ENCODE peak calls at places on chromosome 1, in seven cellular contexts. T is GM23338; R is CD4-positive, CD25-positive, alpha-beta regulatory T cell; G is cardiac fibroblast; F is fibroblast of mammary gland; S is upper lobe of right lung; Y is astrocyte. K is an unnamed sample.

GRCh38 chr1:109649380-109649987 is 6.4 kb upstream of the GSTM4 start:
- DNase-seq in T (no peak), R (no peak), Y (peak), S (no peak), F (peak), G (peak), K (no peak)

GRCh38 chr1:209643295-209644020 is 8.8 kb downstream of the LAMB3 start:
- DNase-seq in T (no peak), Y (no peak), R (no peak), S (no peak), F (peak), G (peak), K (no peak)

GRCh38 chr1:224489585-224490365 is 55.2 kb upstream of the WDR26 start:
- DNase-seq in G (no peak), S (no peak), R (no peak), Y (no peak), T (no peak), F (no peak), K (no peak)

GRCh38 chr1:160217466-160218165 is 12.4 kb downstream of the PEA15 start:
- DNase-seq in G (peak), F (peak), Y (no peak), S (no peak), R (no peak), T (no peak), K (no peak)

GRCh38 chr1:246608616-246609376 is 42.5 kb downstream of the CNST start:
- DNase-seq in R (no peak), T (peak), Y (peak), F (peak), G (peak), S (peak), K (no peak)

GRCh38 chr1:29960906-29961675 is 724.8 kb downstream of the PTPRU start:
- DNase-seq in R (no peak), T (peak), F (no peak), G (no peak), S (no peak), Y (no peak), K (no peak)

GRCh38 chr1:6884652-6885153 is 99.4 kb downstream of the CAMTA1 start:
- DNase-seq in G (no peak), Y (no peak), T (no peak), R (no peak), F (no peak), S (no peak), K (no peak)

GRCh38 chr1:99503276-99503747 is 142.6 kb upstream of the PALMD start:
- DNase-seq in Y (peak), S (no peak), G (peak), F (peak), R (no peak), T (no peak), K (no peak)

GRCh38 chr1:67552336-67552759 is 122.1 kb upstream of the SERBP1 start:
- DNase-seq in G (no peak), Y (no peak), S (no peak), R (no peak), T (peak), F (no peak), K (no peak)

GRCh38 chr1:220879509-220880366 is 495 bp downstream of the HLX start:
- DNase-seq in R (no peak), T (peak), G (peak), S (peak), F (peak), Y (peak), K (peak)

GRCh38 chr1:151710187-151710586 is 6.4 kb downstream of the CELF3 start:
- DNase-seq in S (no peak), T (peak), R (peak), G (peak), Y (peak), F (peak), K (no peak)

GRCh38 chr1:18871401-18872070 is 12.1 kb upstream of the TAS1R2 start:
- DNase-seq in F (no peak), S (no peak), G (no peak), Y (no peak), R (no peak), T (no peak), K (no peak)

GRCh38 chr1:55428944-55429931 is 214.1 kb upstream of the USP24 start:
- DNase-seq in R (no peak), T (peak), S (peak), G (peak), F (peak), Y (peak), K (no peak)

GRCh38 chr1:9589144-9589718 is 520 bp downstream of the TMEM201 start:
- DNase-seq in F (peak), G (peak), T (no peak), R (peak), Y (peak), S (peak), K (peak)
- H3K4me3 ChIP-seq in F (peak), G (peak), T (peak), R (peak), Y (peak), S (peak), K (peak)

GRCh38 chr1:159008744-159009188 is 941 bp upstream of the IFI16 start:
- DNase-seq in G (peak), T (no peak), S (no peak), R (peak), F (peak), Y (no peak), K (peak)
- H3K4me3 ChIP-seq in G (no peak), T (no peak), S (no peak), R (peak), F (no peak), Y (no peak), K (peak)

DNA sequence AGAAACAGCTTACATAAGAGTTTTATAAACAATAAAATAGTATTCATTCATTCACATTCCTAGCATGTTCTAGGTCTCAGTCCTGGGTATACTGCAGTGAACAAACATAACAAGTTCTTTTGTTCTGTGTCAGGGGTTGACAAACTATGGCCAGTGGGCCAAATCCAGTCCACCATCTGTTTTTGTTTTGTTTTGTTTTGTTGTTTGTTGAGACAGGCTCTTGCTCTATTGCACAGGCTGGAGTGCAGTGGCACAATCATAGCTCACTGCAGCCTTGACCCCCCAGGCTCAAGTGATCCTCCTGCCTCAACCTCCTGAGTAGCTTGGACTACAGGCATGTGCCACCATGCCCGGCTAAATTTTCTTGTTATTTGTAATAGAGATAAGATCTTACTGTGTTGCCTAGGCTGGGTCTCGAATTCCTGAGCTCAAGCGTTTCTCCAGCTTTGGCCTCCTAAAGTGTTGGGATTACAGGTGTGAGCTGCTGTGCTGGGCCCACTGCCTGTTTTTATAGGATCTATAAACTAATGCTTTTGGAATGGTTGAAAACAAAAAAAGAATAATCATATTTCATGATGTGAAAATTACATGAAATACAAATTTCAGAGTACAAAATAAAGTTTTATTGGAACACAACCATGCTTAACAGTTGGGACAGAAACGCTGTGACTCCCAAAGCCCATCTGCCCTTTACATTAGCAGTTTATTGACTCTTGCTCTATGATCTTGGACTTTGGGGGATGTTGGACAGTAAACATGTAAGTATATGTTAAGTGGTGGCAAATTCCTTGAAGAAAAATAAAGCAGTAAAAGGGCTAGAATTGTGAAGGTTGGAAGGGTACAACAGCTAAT is 17.9 kb downstream of the CAPZA1 start:
- DNase-seq in Y (peak), F (peak), T (no peak), R (no peak), G (peak), S (no peak), K (no peak)
- H3K4me3 ChIP-seq in Y (no peak), F (no peak), T (no peak), R (peak), G (no peak), S (no peak), K (no peak)

DNA sequence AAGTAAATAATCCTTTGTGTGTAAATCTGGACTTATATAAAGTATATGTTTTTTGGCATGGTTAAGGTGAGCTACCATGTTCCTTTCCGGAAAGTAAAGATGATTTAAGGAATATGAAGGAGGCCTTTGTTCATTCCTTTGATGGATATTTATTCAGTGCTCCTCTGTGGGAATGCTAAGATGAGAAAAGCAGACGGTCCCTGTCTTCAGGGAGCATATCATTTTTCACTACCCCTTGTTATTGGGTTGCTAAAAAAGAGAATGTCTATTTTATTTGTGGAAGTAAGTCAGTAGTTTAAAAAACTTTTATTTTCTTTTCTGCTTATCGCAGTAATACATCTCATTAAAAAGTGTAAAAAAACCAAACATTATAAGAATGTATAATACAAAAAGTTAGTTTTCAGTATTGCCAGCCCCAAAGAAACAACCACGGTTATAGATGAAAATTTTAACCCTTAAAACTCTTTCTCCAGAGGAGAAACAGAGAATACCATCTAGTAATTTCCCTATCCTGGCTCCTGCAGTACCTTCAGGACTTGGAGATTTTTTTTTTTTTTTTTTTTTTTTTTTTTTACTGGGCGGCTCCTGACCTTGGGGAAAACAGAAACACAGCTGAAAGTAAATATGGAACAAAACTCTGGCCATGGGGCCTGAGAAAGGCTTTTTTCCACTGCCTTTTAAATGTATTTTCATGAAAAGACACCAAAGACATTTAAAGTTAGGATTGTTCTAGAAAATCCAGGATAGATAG is 35.3 kb upstream of the CNN3 start:
- DNase-seq in F (no peak), R (peak), Y (no peak), S (no peak), G (peak), T (no peak), K (no peak)
- H3K4me3 ChIP-seq in F (peak), R (peak), Y (peak), S (peak), G (peak), T (no peak), K (peak)

GRCh38 chr1:94820918-94821317 is 761 bp downstream of the SLC44A3 start:
- DNase-seq in R (no peak), S (no peak), Y (no peak), G (no peak), F (no peak), T (no peak), K (no peak)
- H3K4me3 ChIP-seq in R (no peak), S (peak), Y (no peak), G (no peak), F (no peak), T (peak), K (peak)

GRCh38 chr1:170590921-170591705 is 59.1 kb downstream of the GORAB start:
- DNase-seq in T (no peak), S (no peak), F (no peak), G (no peak), R (no peak), Y (no peak), K (no peak)

GRCh38 chr1:170593173-170593572 is 61.2 kb downstream of the GORAB start:
- DNase-seq in G (no peak), Y (no peak), F (peak), S (no peak), T (peak), R (no peak), K (no peak)

GRCh38 chr1:170592591-170593111 is 60.7 kb downstream of the GORAB start:
- DNase-seq in T (no peak), R (no peak), G (no peak), Y (no peak), S (no peak), F (peak), K (no peak)

GRCh38 chr1:170594227-170594626 is 62.3 kb downstream of the GORAB start:
- DNase-seq in G (no peak), Y (no peak), T (no peak), S (no peak), R (no peak), F (no peak), K (no peak)

GRCh38 chr1:170593612-170594011 is 61.6 kb downstream of the GORAB start:
- DNase-seq in Y (no peak), G (no peak), S (no peak), R (no peak), T (no peak), F (no peak), K (no peak)
- H3K4me3 ChIP-seq in Y (no peak), G (no peak), S (no peak), R (no peak), T (no peak), F (peak), K (no peak)

GRCh38 chr1:233615571-233615970 is 1.7 kb downstream of the KCNK1 start:
- DNase-seq in T (no peak), Y (no peak), R (no peak), S (no peak), G (no peak), F (no peak), K (no peak)
- H3K4me3 ChIP-seq in T (peak), Y (no peak), R (no peak), S (peak), G (no peak), F (peak), K (no peak)

DNA sequence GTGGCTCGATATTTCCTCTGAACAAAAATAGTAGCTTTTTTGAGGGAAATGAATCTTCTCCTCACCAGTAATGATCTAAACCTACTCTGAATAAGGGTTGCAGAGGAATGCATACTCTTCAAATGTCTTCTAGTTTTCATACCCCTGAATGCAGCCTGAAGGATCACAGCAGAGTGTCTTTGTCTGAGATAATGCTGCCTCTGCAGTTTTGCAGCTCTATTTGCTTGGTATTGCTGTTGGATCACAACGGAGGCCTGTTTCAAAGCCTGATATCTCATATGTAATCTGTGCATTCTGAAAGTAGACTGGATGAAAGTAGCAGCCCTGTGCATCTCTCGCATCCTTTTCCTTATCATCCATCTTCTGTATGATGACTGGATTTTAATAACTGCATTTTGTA is 34.9 kb upstream of the F13B start:
- DNase-seq in T (no peak), G (no peak), Y (no peak), R (no peak), S (no peak), F (no peak), K (no peak)
- H3K4me3 ChIP-seq in T (no peak), G (no peak), Y (no peak), R (no peak), S (no peak), F (no peak), K (no peak)

GRCh38 chr1:154567386-154568164 is at the start of gene CHRNB2:
- DNase-seq in F (peak), S (peak), G (peak), T (peak), R (peak), Y (no peak), K (peak)
- H3K4me3 ChIP-seq in F (peak), S (no peak), G (peak), T (peak), R (no peak), Y (peak), K (peak)

GRCh38 chr1:20185834-20186782 is at the start of the genes PLA2G2C and UBXN10:
- DNase-seq in G (no peak), F (no peak), Y (no peak), R (peak), S (peak), T (peak), K (peak)
- H3K4me3 ChIP-seq in G (no peak), F (no peak), Y (peak), R (peak), S (peak), T (peak), K (peak)

K was measured in spleen.